ENCODE peak calls at places on chromosomes 12 and 14, in five cellular contexts. One of them, this sample, is unnamed. For H3K27me3, the result is how much of the 10 kb centered on the place peaks cover.

GRCh38 chr12:47672068-47672467 is 33.8 kb downstream of the RPAP3 start:
- DNase-seq in Peyer's patch: no peak
- DNase-seq in neural progenitor cell: no peak
- DNase-seq in small intestine: no peak
- DNase-seq in H9: no peak
- DNase-seq in this sample: no peak

GRCh38 chr14:24634158-24634557 is at the start of gene GZMB:
- DNase-seq in Peyer's patch: no peak
- DNase-seq in neural progenitor cell: no peak
- DNase-seq in small intestine: peak
- DNase-seq in H9: no peak
- DNase-seq in this sample: peak

GRCh38 chr14:86774916-86775315 is 1218.1 kb downstream of the GALC start:
- DNase-seq in Peyer's patch: no peak
- DNase-seq in neural progenitor cell: no peak
- DNase-seq in small intestine: no peak
- DNase-seq in H9: no peak
- DNase-seq in this sample: no peak

GRCh38 chr12:103838254-103838914 is 2.6 kb downstream of the NT5DC3 start:
- DNase-seq in Peyer's patch: no peak
- DNase-seq in neural progenitor cell: no peak
- DNase-seq in small intestine: no peak
- DNase-seq in H9: no peak
- DNase-seq in this sample: no peak

GRCh38 chr12:40903040-40903439 is 210.8 kb downstream of the CNTN1 start:
- DNase-seq in Peyer's patch: no peak
- DNase-seq in neural progenitor cell: no peak
- DNase-seq in small intestine: no peak
- DNase-seq in H9: no peak
- DNase-seq in this sample: no peak

GRCh38 chr14:68015356-68016242 is 196.0 kb downstream of the RAD51B start:
- DNase-seq in Peyer's patch: no peak
- DNase-seq in neural progenitor cell: no peak
- DNase-seq in small intestine: no peak
- DNase-seq in H9: no peak
- DNase-seq in this sample: no peak

GRCh38 chr12:43786899-43787693 is 19.0 kb downstream of the TWF1 start:
- DNase-seq in Peyer's patch: no peak
- DNase-seq in neural progenitor cell: no peak
- DNase-seq in small intestine: no peak
- DNase-seq in H9: no peak
- DNase-seq in this sample: no peak

GRCh38 chr14:81534510-81535074 is 939 bp upstream of the SEL1L start:
- DNase-seq in Peyer's patch: no peak
- DNase-seq in neural progenitor cell: no peak
- DNase-seq in small intestine: peak
- DNase-seq in H9: no peak
- DNase-seq in this sample: no peak

DNA sequence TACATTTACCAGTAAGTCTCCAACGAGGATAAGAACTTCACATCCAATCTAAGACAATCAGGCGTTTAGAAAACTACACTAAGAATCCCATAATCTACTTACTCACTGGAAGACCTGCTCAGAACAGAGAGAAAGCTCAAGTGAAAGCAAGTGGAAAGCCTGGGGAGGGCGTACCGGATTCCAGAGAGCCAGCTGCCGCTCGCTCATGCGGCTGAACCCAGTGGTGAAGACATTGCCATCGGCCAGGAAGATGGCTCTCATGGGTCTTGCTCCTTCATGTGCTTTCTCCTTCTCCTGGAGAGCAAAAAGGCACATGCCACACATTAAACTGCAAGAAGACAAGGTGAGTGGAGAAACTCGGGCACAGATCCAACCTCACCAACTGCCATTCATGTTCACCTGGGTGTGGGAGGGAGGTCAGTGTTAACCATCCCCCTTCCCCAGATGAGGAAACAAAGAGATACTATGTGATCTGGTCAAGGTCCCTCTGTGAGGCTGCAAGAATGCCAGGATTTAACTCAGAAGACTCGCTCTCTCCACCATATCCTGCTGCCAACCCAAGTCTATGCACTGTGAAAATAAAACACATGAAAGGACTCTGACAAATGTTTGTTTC is 23.5 kb upstream of the SELPLG start:
- DNase-seq in Peyer's patch: no peak
- DNase-seq in neural progenitor cell: peak
- DNase-seq in small intestine: peak
- DNase-seq in H9: no peak
- DNase-seq in this sample: no peak
- H3K27ac ChIP-seq in Peyer's patch: no peak
- H3K27ac ChIP-seq in neural progenitor cell: peak
- H3K27ac ChIP-seq in small intestine: no peak
- H3K27ac ChIP-seq in H9: no peak
- H3K27ac ChIP-seq in this sample: peak

DNA sequence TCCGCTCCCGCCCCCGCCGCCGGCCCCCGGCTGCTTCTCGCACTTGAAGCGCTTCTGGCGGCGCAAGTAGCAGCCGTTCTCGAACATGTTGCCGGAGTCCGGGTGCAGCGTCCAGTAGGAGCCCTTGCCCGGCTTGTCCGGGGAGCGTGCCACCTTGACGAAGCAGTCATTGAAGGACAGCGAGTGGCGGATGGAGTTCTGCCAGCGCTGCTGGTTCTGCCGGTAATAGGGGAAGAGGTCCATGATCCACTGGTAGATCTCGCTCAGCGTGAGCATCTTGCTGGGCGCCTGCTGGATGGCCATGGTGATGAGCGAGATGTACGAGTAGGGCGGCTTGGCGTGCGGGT is 3.1 kb downstream of the FOXA1 start:
- DNase-seq in Peyer's patch: peak
- DNase-seq in neural progenitor cell: peak
- DNase-seq in small intestine: peak
- DNase-seq in H9: no peak
- DNase-seq in this sample: peak
- H3K27me3 ChIP-seq in Peyer's patch: under half
- H3K27me3 ChIP-seq in neural progenitor cell: half or more
- H3K27me3 ChIP-seq in small intestine: under half
- H3K27me3 ChIP-seq in H9: half or more
- H3K27me3 ChIP-seq in this sample: half or more

DNA sequence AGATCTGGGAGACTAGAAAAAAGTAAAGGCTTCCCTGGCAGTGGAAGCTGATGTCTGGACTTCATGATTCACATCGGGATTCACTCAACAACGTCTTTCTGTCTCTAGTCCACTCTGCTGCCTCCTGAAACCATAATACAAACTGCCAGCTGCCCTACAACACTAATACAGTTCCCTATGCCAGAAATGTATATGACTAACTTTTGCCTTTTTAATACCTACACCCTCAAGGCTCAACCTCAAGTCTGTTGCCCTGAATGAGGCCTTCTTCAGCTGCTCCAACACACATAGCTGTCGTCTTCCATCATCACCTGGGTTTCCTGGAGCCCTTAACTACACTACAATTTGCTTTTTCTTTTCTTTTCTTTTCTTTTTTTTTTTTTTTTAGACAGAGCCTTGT is 182.7 kb upstream of the BCL2L14 start:
- DNase-seq in Peyer's patch: no peak
- DNase-seq in neural progenitor cell: no peak
- DNase-seq in small intestine: no peak
- DNase-seq in H9: no peak
- DNase-seq in this sample: no peak
- H3K27ac ChIP-seq in Peyer's patch: no peak
- H3K27ac ChIP-seq in neural progenitor cell: no peak
- H3K27ac ChIP-seq in small intestine: no peak
- H3K27ac ChIP-seq in H9: no peak
- H3K27ac ChIP-seq in this sample: no peak

GRCh38 chr14:91415794-91416743 is 1.6 kb downstream of the CCDC88C start:
- DNase-seq in Peyer's patch: no peak
- DNase-seq in neural progenitor cell: no peak
- DNase-seq in small intestine: peak
- DNase-seq in H9: no peak
- DNase-seq in this sample: peak

GRCh38 chr14:91413547-91414474 is 3.8 kb downstream of the CCDC88C start:
- DNase-seq in Peyer's patch: peak
- DNase-seq in neural progenitor cell: no peak
- DNase-seq in small intestine: peak
- DNase-seq in H9: peak
- DNase-seq in this sample: peak

GRCh38 chr14:91416744-91417133 is 881 bp downstream of the CCDC88C start:
- DNase-seq in Peyer's patch: no peak
- DNase-seq in neural progenitor cell: no peak
- DNase-seq in small intestine: peak
- DNase-seq in H9: no peak
- DNase-seq in this sample: peak

GRCh38 chr14:91412939-91413338 is 4.7 kb downstream of the CCDC88C start:
- DNase-seq in Peyer's patch: no peak
- DNase-seq in neural progenitor cell: no peak
- DNase-seq in small intestine: no peak
- DNase-seq in H9: no peak
- DNase-seq in this sample: no peak

GRCh38 chr14:91414475-91415342 is 2.9 kb downstream of the CCDC88C start:
- DNase-seq in Peyer's patch: no peak
- DNase-seq in neural progenitor cell: peak
- DNase-seq in small intestine: peak
- DNase-seq in H9: no peak
- DNase-seq in this sample: no peak
- H3K27me3 ChIP-seq in Peyer's patch: under half
- H3K27me3 ChIP-seq in neural progenitor cell: under half
- H3K27me3 ChIP-seq in small intestine: under half
- H3K27me3 ChIP-seq in H9: under half
- H3K27me3 ChIP-seq in this sample: under half

DNA sequence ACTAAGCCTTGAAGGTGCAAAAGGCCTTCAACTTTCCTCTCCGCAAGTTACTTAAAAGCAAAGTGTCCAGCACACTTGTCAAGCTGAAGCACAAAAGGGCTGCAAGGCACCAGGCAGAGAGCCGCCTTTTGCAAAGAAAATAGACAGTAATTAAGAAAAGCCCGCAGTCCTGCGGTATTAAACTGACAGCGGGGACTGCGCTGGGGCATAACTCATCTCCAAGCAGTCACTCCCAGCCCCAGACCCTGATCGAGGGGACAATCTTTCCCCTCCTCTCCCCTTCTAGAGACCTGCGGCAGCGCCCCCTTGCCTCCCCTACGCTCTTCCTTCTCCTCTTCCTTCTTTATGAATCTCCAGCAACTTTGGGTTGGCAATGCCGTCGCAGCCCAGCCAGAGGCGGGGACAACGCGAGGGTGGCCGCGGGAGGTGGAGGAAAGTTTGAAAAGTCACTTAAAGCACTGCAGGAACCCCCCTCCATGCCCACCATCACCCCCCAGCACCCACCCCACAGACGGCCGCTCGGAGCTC is 200.9 kb upstream of the CAND1 start:
- DNase-seq in Peyer's patch: peak
- DNase-seq in neural progenitor cell: peak
- DNase-seq in small intestine: peak
- DNase-seq in H9: peak
- DNase-seq in this sample: peak
- H3K27ac ChIP-seq in Peyer's patch: no peak
- H3K27ac ChIP-seq in neural progenitor cell: no peak
- H3K27ac ChIP-seq in small intestine: no peak
- H3K27ac ChIP-seq in H9: no peak
- H3K27ac ChIP-seq in this sample: peak

GRCh38 chr12:81224626-81225025 is 146.7 kb downstream of the ACSS3 start:
- DNase-seq in Peyer's patch: no peak
- DNase-seq in neural progenitor cell: no peak
- DNase-seq in small intestine: no peak
- DNase-seq in H9: no peak
- DNase-seq in this sample: no peak
- H3K27me3 ChIP-seq in Peyer's patch: under half
- H3K27me3 ChIP-seq in neural progenitor cell: under half
- H3K27me3 ChIP-seq in small intestine: under half
- H3K27me3 ChIP-seq in H9: under half
- H3K27me3 ChIP-seq in this sample: under half

GRCh38 chr12:101051901-101052550 is 158.0 kb downstream of the SLC5A8 start:
- DNase-seq in Peyer's patch: peak
- DNase-seq in neural progenitor cell: no peak
- DNase-seq in small intestine: peak
- DNase-seq in H9: no peak
- DNase-seq in this sample: peak
- H3K27ac ChIP-seq in Peyer's patch: no peak
- H3K27ac ChIP-seq in neural progenitor cell: no peak
- H3K27ac ChIP-seq in small intestine: peak
- H3K27ac ChIP-seq in H9: no peak
- H3K27ac ChIP-seq in this sample: peak

This sample was measured in transverse colon.